ENCODE peak calls at places on chromosomes 7 and 10, in six cellular contexts. One of them, this sample, is unnamed.

GRCh38 chr7:80711521-80711920 is 73.1 kb downstream of the CD36 start:
- DNase-seq in aorta: no peak
- DNase-seq in bronchial epithelial cell: peak; percentile 50
- DNase-seq in LoVo: no peak
- DNase-seq in GM20000: no peak
- DNase-seq in 8988T: no peak
- DNase-seq in this sample: peak; percentile 51

GRCh38 chr10:18566177-18566576 is 85.2 kb downstream of the NSUN6 start:
- DNase-seq in aorta: no peak
- DNase-seq in bronchial epithelial cell: no peak
- DNase-seq in LoVo: no peak
- DNase-seq in GM20000: no peak
- DNase-seq in 8988T: no peak
- DNase-seq in this sample: no peak

GRCh38 chr7:135842446-135843175 is 94.0 kb upstream of the FAM180A start:
- DNase-seq in aorta: no peak
- DNase-seq in bronchial epithelial cell: no peak
- DNase-seq in LoVo: no peak
- DNase-seq in GM20000: no peak
- DNase-seq in 8988T: no peak
- DNase-seq in this sample: no peak

GRCh38 chr10:9504227-9504626 is 1449.7 kb downstream of the GATA3 start:
- DNase-seq in aorta: no peak
- DNase-seq in bronchial epithelial cell: no peak
- DNase-seq in LoVo: no peak
- DNase-seq in GM20000: no peak
- DNase-seq in 8988T: no peak
- DNase-seq in this sample: no peak

GRCh38 chr7:146656988-146657387 is 540.4 kb downstream of the CNTNAP2 start:
- DNase-seq in aorta: no peak
- DNase-seq in bronchial epithelial cell: no peak
- DNase-seq in LoVo: no peak
- DNase-seq in GM20000: no peak
- DNase-seq in 8988T: no peak
- DNase-seq in this sample: no peak

GRCh38 chr10:74262856-74263255 is 111.8 kb downstream of the ADK start:
- DNase-seq in aorta: no peak
- DNase-seq in bronchial epithelial cell: no peak
- DNase-seq in LoVo: no peak
- DNase-seq in GM20000: no peak
- DNase-seq in 8988T: no peak
- DNase-seq in this sample: no peak

GRCh38 chr10:28924585-28925153 is 247.3 kb downstream of the BAMBI start:
- DNase-seq in aorta: no peak
- DNase-seq in bronchial epithelial cell: no peak
- DNase-seq in LoVo: no peak
- DNase-seq in GM20000: no peak
- DNase-seq in 8988T: no peak
- DNase-seq in this sample: no peak

GRCh38 chr7:131604841-131605279 is 48.4 kb upstream of the PODXL start:
- DNase-seq in aorta: no peak
- DNase-seq in bronchial epithelial cell: no peak
- DNase-seq in LoVo: no peak
- DNase-seq in GM20000: no peak
- DNase-seq in 8988T: no peak
- DNase-seq in this sample: no peak

GRCh38 chr10:118970770-118971169 is 58.7 kb upstream of the NANOS1 start:
- DNase-seq in aorta: no peak
- DNase-seq in bronchial epithelial cell: no peak
- DNase-seq in LoVo: no peak
- DNase-seq in GM20000: no peak
- DNase-seq in 8988T: no peak
- DNase-seq in this sample: no peak

GRCh38 chr10:97633921-97634320 is 621 bp upstream of the MORN4 start:
- DNase-seq in aorta: no peak
- DNase-seq in bronchial epithelial cell: no peak
- DNase-seq in LoVo: peak; percentile 32
- DNase-seq in GM20000: no peak
- DNase-seq in 8988T: no peak
- DNase-seq in this sample: no peak

GRCh38 chr10:11098628-11099027 is 81.0 kb downstream of the CELF2 start:
- DNase-seq in aorta: no peak
- DNase-seq in bronchial epithelial cell: no peak
- DNase-seq in LoVo: no peak
- DNase-seq in GM20000: no peak
- DNase-seq in 8988T: no peak
- DNase-seq in this sample: no peak

GRCh38 chr7:100682991-100683658 is 9.6 kb downstream of the GNB2 start:
- DNase-seq in aorta: no peak
- DNase-seq in bronchial epithelial cell: no peak
- DNase-seq in LoVo: no peak
- DNase-seq in GM20000: peak; percentile 22
- DNase-seq in 8988T: no peak
- DNase-seq in this sample: no peak

GRCh38 chr10:95655571-95656290 is 780 bp downstream of the ALDH18A1 start:
- DNase-seq in aorta: peak; percentile 80
- DNase-seq in bronchial epithelial cell: peak; percentile 21
- DNase-seq in LoVo: peak; percentile 11
- DNase-seq in GM20000: peak; percentile 25
- DNase-seq in 8988T: no peak
- DNase-seq in this sample: no peak

GRCh38 chr7:115037128-115037802 is 115.4 kb downstream of the MDFIC start:
- DNase-seq in aorta: no peak
- DNase-seq in bronchial epithelial cell: no peak
- DNase-seq in LoVo: no peak
- DNase-seq in GM20000: no peak
- DNase-seq in 8988T: no peak
- DNase-seq in this sample: no peak

GRCh38 chr10:69807122-69807521 is 5.4 kb downstream of the COL13A1 start:
- DNase-seq in aorta: no peak
- DNase-seq in bronchial epithelial cell: peak; percentile 75
- DNase-seq in LoVo: no peak
- DNase-seq in GM20000: no peak
- DNase-seq in 8988T: peak; percentile 78
- DNase-seq in this sample: peak; percentile 44

GRCh38 chr10:35422236-35422635 is 85.9 kb downstream of the CCNY start:
- DNase-seq in aorta: no peak
- DNase-seq in bronchial epithelial cell: peak; percentile 35
- DNase-seq in LoVo: no peak
- DNase-seq in GM20000: no peak
- DNase-seq in 8988T: no peak
- DNase-seq in this sample: no peak

GRCh38 chr10:126803394-126803793 is 101.8 kb upstream of the DOCK1 start:
- DNase-seq in aorta: no peak
- DNase-seq in bronchial epithelial cell: no peak
- DNase-seq in LoVo: no peak
- DNase-seq in GM20000: no peak
- DNase-seq in 8988T: no peak
- DNase-seq in this sample: no peak

GRCh38 chr7:14507617-14508016 is 394.9 kb downstream of the DGKB start:
- DNase-seq in aorta: no peak
- DNase-seq in bronchial epithelial cell: peak; percentile 99
- DNase-seq in LoVo: peak; percentile 25
- DNase-seq in GM20000: no peak
- DNase-seq in 8988T: no peak
- DNase-seq in this sample: no peak

GRCh38 chr7:102148799-102149198 is 137.9 kb upstream of the SH2B2 start:
- DNase-seq in aorta: no peak
- DNase-seq in bronchial epithelial cell: no peak
- DNase-seq in LoVo: no peak
- DNase-seq in GM20000: no peak
- DNase-seq in 8988T: no peak
- DNase-seq in this sample: no peak

GRCh38 chr7:134660961-134661376 is 14.3 kb downstream of the BPGM start:
- DNase-seq in aorta: no peak
- DNase-seq in bronchial epithelial cell: peak; percentile 82
- DNase-seq in LoVo: no peak
- DNase-seq in GM20000: no peak
- DNase-seq in 8988T: no peak
- DNase-seq in this sample: peak; percentile 48

GRCh38 chr7:159096736-159097581 is 47.7 kb downstream of the VIPR2 start:
- DNase-seq in aorta: peak; percentile 85
- DNase-seq in bronchial epithelial cell: no peak
- DNase-seq in LoVo: no peak
- DNase-seq in GM20000: no peak
- DNase-seq in 8988T: no peak
- DNase-seq in this sample: no peak

GRCh38 chr7:22586806-22587180 is 86.8 kb upstream of the STEAP1B start:
- DNase-seq in aorta: no peak
- DNase-seq in bronchial epithelial cell: peak; percentile 55
- DNase-seq in LoVo: no peak
- DNase-seq in GM20000: no peak
- DNase-seq in 8988T: no peak
- DNase-seq in this sample: peak; percentile 70

GRCh38 chr10:93678805-93679587 is 23.4 kb downstream of the FRA10AC1 start:
- DNase-seq in aorta: no peak
- DNase-seq in bronchial epithelial cell: no peak
- DNase-seq in LoVo: no peak
- DNase-seq in GM20000: no peak
- DNase-seq in 8988T: no peak
- DNase-seq in this sample: no peak

GRCh38 chr7:70183278-70183677 is 585.0 kb downstream of the AUTS2 start:
- DNase-seq in aorta: no peak
- DNase-seq in bronchial epithelial cell: no peak
- DNase-seq in LoVo: no peak
- DNase-seq in GM20000: no peak
- DNase-seq in 8988T: no peak
- DNase-seq in this sample: no peak

GRCh38 chr10:91000985-91001384 is 80.1 kb upstream of the ANKRD1 start:
- DNase-seq in aorta: no peak
- DNase-seq in bronchial epithelial cell: no peak
- DNase-seq in LoVo: no peak
- DNase-seq in GM20000: no peak
- DNase-seq in 8988T: no peak
- DNase-seq in this sample: no peak

GRCh38 chr7:121398246-121398645 is 2.1 kb upstream of the FAM3C start:
- DNase-seq in aorta: no peak
- DNase-seq in bronchial epithelial cell: no peak
- DNase-seq in LoVo: peak; percentile 32
- DNase-seq in GM20000: no peak
- DNase-seq in 8988T: no peak
- DNase-seq in this sample: no peak

GRCh38 chr10:46556515-46557318 is at the start of gene GPRIN2:
- DNase-seq in aorta: peak; percentile 84
- DNase-seq in bronchial epithelial cell: no peak
- DNase-seq in LoVo: peak; percentile 57
- DNase-seq in GM20000: no peak
- DNase-seq in 8988T: peak; percentile 51
- DNase-seq in this sample: no peak

GRCh38 chr10:113558336-113558735 is 5.5 kb downstream of the HABP2 start:
- DNase-seq in aorta: peak; percentile 15
- DNase-seq in bronchial epithelial cell: no peak
- DNase-seq in LoVo: no peak
- DNase-seq in GM20000: no peak
- DNase-seq in 8988T: no peak
- DNase-seq in this sample: no peak

GRCh38 chr10:113138937-113139585 is 189.0 kb downstream of the TCF7L2 start:
- DNase-seq in aorta: no peak
- DNase-seq in bronchial epithelial cell: no peak
- DNase-seq in LoVo: no peak
- DNase-seq in GM20000: no peak
- DNase-seq in 8988T: no peak
- DNase-seq in this sample: no peak

GRCh38 chr10:124648738-124649137 is 95.4 kb downstream of the FAM53B start:
- DNase-seq in aorta: no peak
- DNase-seq in bronchial epithelial cell: peak; percentile 88
- DNase-seq in LoVo: no peak
- DNase-seq in GM20000: peak; percentile 56
- DNase-seq in 8988T: no peak
- DNase-seq in this sample: peak; percentile 43

GRCh38 chr10:35074266-35074665 is 15.9 kb downstream of the CUL2 start:
- DNase-seq in aorta: no peak
- DNase-seq in bronchial epithelial cell: peak; percentile 37
- DNase-seq in LoVo: no peak
- DNase-seq in GM20000: no peak
- DNase-seq in 8988T: no peak
- DNase-seq in this sample: no peak

GRCh38 chr10:86690657-86691084 is 22.4 kb downstream of the LDB3 start:
- DNase-seq in aorta: no peak
- DNase-seq in bronchial epithelial cell: no peak
- DNase-seq in LoVo: no peak
- DNase-seq in GM20000: no peak
- DNase-seq in 8988T: no peak
- DNase-seq in this sample: no peak

GRCh38 chr10:114258274-114258840 is 19.3 kb downstream of the VWA2 start:
- DNase-seq in aorta: no peak
- DNase-seq in bronchial epithelial cell: no peak
- DNase-seq in LoVo: peak; percentile 59
- DNase-seq in GM20000: no peak
- DNase-seq in 8988T: no peak
- DNase-seq in this sample: no peak

GRCh38 chr10:127485153-127485857 is 63.8 kb upstream of the NPS start:
- DNase-seq in aorta: no peak
- DNase-seq in bronchial epithelial cell: peak; percentile 60
- DNase-seq in LoVo: no peak
- DNase-seq in GM20000: no peak
- DNase-seq in 8988T: no peak
- DNase-seq in this sample: no peak

GRCh38 chr10:86684305-86684704 is 16.0 kb downstream of the LDB3 start:
- DNase-seq in aorta: peak; percentile 87
- DNase-seq in bronchial epithelial cell: no peak
- DNase-seq in LoVo: no peak
- DNase-seq in GM20000: no peak
- DNase-seq in 8988T: no peak
- DNase-seq in this sample: no peak

GRCh38 chr10:3424102-3424803 is 251.7 kb upstream of the PITRM1 start:
- DNase-seq in aorta: no peak
- DNase-seq in bronchial epithelial cell: no peak
- DNase-seq in LoVo: peak; percentile 63
- DNase-seq in GM20000: no peak
- DNase-seq in 8988T: peak; percentile 35
- DNase-seq in this sample: no peak

GRCh38 chr10:2949948-2950354 is 117.4 kb upstream of the PFKP start:
- DNase-seq in aorta: no peak
- DNase-seq in bronchial epithelial cell: peak; percentile 22
- DNase-seq in LoVo: peak; percentile 56
- DNase-seq in GM20000: no peak
- DNase-seq in 8988T: no peak
- DNase-seq in this sample: no peak

This sample was measured in foreskin melanocyte.